ENCODE peak calls at places on chromosomes 5 and 9, in ten cellular contexts. D is brain microvascular endothelial cell; P is HuH-7; B is astrocyte of the spinal cord; M is NCI-H748 treated with DMSO at 0.1 percent for 48 hours; C is neural progenitor cell; I is T-cell; F is LHCN-M2; H is cardiac muscle cell; O is stimulated activated CD8-positive, alpha-beta memory T cell treated with anti-CD3 and anti-CD28 coated beads, Interleukin-12 subunit alpha, Interleukin-12 subunit beta, amount 100 ng/mL, for 4 hours. U is an unnamed sample.
A peak's percentile ranks its signal among the peaks of the same experiment; 100 is the strongest.

GRCh38 chr5:77806213-77806843 is 30.2 kb upstream of the TBCA start:
- DNase-seq in M (no peak), C (no peak), H (peak; percentile 6), B (peak; percentile 5), O (no peak), D (no peak), I (no peak), F (no peak), P (no peak), U (no peak)

GRCh38 chr5:64273276-64273675 is 107.6 kb downstream of the RNF180 start:
- DNase-seq in F (no peak), M (no peak), H (no peak), O (no peak), B (no peak), P (no peak), C (no peak), I (no peak), D (no peak), U (no peak)

GRCh38 chr5:159133041-159133741 is 33.5 kb upstream of the EBF1 start:
- DNase-seq in I (no peak), D (peak; percentile 59), B (peak; percentile 77), H (peak; percentile 93), C (peak; percentile 39), O (no peak), P (peak; percentile 27), M (peak; percentile 45), F (peak; percentile 64), U (peak; percentile 59)

GRCh38 chr9:37345038-37345437 is 77.5 kb upstream of the GRHPR start:
- DNase-seq in I (no peak), B (no peak), P (no peak), O (no peak), F (no peak), H (no peak), M (no peak), C (no peak), D (no peak), U (no peak)

GRCh38 chr5:5716665-5717064 is 294.2 kb downstream of the ICE1 start:
- DNase-seq in P (no peak), D (no peak), M (no peak), C (no peak), I (no peak), F (no peak), H (no peak), B (no peak), O (no peak), U (no peak)

GRCh38 chr5:39016587-39017275 is 57.5 kb downstream of the RICTOR start:
- DNase-seq in M (no peak), D (no peak), P (no peak), O (no peak), H (no peak), F (no peak), B (no peak), C (no peak), I (no peak), U (no peak)

GRCh38 chr5:74877624-74878304 is 11.6 kb upstream of the FAM169A start:
- DNase-seq in C (no peak), P (no peak), M (no peak), B (no peak), D (no peak), I (no peak), H (no peak), F (no peak), O (no peak), U (no peak)

GRCh38 chr5:31385774-31386537 is 145.9 kb downstream of the DROSHA start:
- DNase-seq in C (no peak), I (no peak), H (no peak), O (no peak), P (no peak), B (no peak), F (peak; percentile 65), M (no peak), D (no peak), U (no peak)

GRCh38 chr5:16160706-16161105 is 18.9 kb downstream of the MARCHF11 start:
- DNase-seq in D (peak; percentile 37), O (no peak), H (peak; percentile 78), I (no peak), F (peak; percentile 58), P (peak; percentile 23), C (peak; percentile 85), B (peak; percentile 50), M (peak; percentile 98), U (peak; percentile 57)

GRCh38 chr5:75286211-75286773 is 49.6 kb upstream of the ANKRD31 start:
- DNase-seq in M (no peak), H (no peak), I (no peak), B (no peak), C (no peak), F (no peak), P (no peak), D (no peak), O (no peak), U (no peak)

GRCh38 chr5:122500245-122501086 is 188.4 kb downstream of the SNCAIP start:
- DNase-seq in O (no peak), M (peak; percentile 14), B (peak; percentile 60), I (no peak), P (peak; percentile 49), D (peak; percentile 73), C (peak; percentile 83), H (peak; percentile 82), F (peak; percentile 58), U (peak; percentile 72)

GRCh38 chr5:96572864-96573512 is 89.2 kb upstream of the CAST start:
- DNase-seq in P (no peak), M (no peak), D (peak; percentile 96), O (no peak), F (peak; percentile 96), H (peak; percentile 78), C (no peak), B (peak; percentile 97), I (no peak), U (no peak)

GRCh38 chr9:111873901-111874300 is 22.7 kb upstream of the UGCG start:
- DNase-seq in D (no peak), F (no peak), H (no peak), B (no peak), O (no peak), M (no peak), C (no peak), P (no peak), I (no peak), U (no peak)

GRCh38 chr5:7412369-7412768 is 16.4 kb downstream of the ADCY2 start:
- DNase-seq in C (no peak), O (no peak), P (no peak), F (no peak), B (no peak), H (no peak), M (no peak), I (no peak), D (no peak), U (no peak)

GRCh38 chr5:106269252-106269843 is 1401.4 kb downstream of the EFNA5 start:
- DNase-seq in F (peak; percentile 57), O (no peak), D (peak; percentile 44), C (peak; percentile 11), P (no peak), B (peak; percentile 57), M (peak; percentile 7), H (peak; percentile 35), I (no peak), U (no peak)

GRCh38 chr9:98856982-98857381 is 49.5 kb downstream of the GALNT12 start:
- DNase-seq in C (no peak), P (no peak), M (no peak), O (no peak), D (no peak), F (no peak), B (no peak), I (no peak), H (peak; percentile 88), U (no peak)

GRCh38 chr5:145921211-145921610 is 15.2 kb upstream of the SH3RF2 start:
- DNase-seq in O (no peak), I (no peak), M (no peak), B (no peak), D (no peak), C (no peak), F (no peak), P (no peak), H (no peak), U (no peak)

GRCh38 chr5:95081500-95082355 is 203.2 kb downstream of the MCTP1 start:
- DNase-seq in O (no peak), P (no peak), I (no peak), D (peak; percentile 84), H (peak; percentile 87), B (peak; percentile 90), F (peak; percentile 91), M (no peak), C (peak; percentile 21), U (no peak)